ENCODE peak calls at places on chromosomes 11 and 22, in four cellular contexts. D, B, W and H are unnamed samples.

GRCh38 chr11:103604310-103604709 is 432.1 kb upstream of the DDI1 start:
- DNase-seq in D (no peak), W (no peak), B (no peak), H (no peak)

GRCh38 chr11:62896049-62896448 is 15.4 kb downstream of the SLC3A2 start:
- DNase-seq in W (no peak), B (no peak), D (no peak), H (no peak)

GRCh38 chr11:6216501-6216900 is 11.1 kb downstream of the C11orf42 start:
- DNase-seq in W (no peak), B (no peak), D (no peak), H (no peak)

GRCh38 chr11:114075891-114076441 is 16.5 kb downstream of the ZBTB16 start:
- DNase-seq in D (peak), B (no peak), W (no peak), H (peak)

GRCh38 chr11:63511349-63511748 is 5.5 kb downstream of the LGALS12 start:
- DNase-seq in D (no peak), B (no peak), W (no peak), H (no peak)

GRCh38 chr22:42702675-42703074 is 18.0 kb downstream of the A4GALT start:
- DNase-seq in B (no peak), W (no peak), D (no peak), H (no peak)

GRCh38 chr11:65589444-65590239 is 6.0 kb downstream of the KCNK7 start:
- DNase-seq in B (no peak), W (no peak), D (no peak), H (no peak)

GRCh38 chr11:71563401-71563800 is 2.0 kb upstream of the KRTAP5-10 start:
- DNase-seq in B (peak), W (no peak), D (peak), H (no peak)

GRCh38 chr11:133134561-133135173 is 397.6 kb downstream of the OPCML start:
- DNase-seq in D (peak), W (peak), B (peak), H (peak)

GRCh38 chr11:127806486-127806885 is 780.9 kb downstream of the ETS1 start:
- DNase-seq in D (no peak), W (no peak), B (no peak), H (no peak)

GRCh38 chr11:116517077-116517476 is 255.7 kb downstream of the BUD13 start:
- DNase-seq in B (no peak), D (no peak), W (no peak), H (no peak)
- TF ChIP-seq SUZ12 in B (no peak), D (no peak), W (no peak), H (no peak)

GRCh38 chr11:40421187-40421586 is 1038.3 kb downstream of the LRRC4C start:
- DNase-seq in W (no peak), B (no peak), D (no peak), H (no peak)

DNA sequence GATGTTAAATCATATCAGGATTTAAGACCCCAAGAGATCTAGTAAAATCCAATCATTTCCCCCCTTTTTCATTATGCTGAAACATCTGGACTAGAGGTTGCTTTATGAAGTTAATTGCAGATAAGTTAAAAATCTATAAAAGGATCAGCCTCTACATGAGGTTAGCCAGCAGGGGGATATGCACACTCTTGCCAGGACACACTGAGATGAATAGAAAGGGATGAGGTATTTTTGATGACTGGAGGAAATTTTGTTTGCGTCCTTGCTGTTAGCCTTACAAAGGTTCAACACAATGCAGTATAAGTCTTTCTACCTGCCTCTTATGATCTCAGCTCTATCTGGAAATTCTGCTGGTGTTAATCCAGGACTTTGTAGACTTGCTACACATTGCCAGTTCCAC is 1034.3 kb downstream of the LRRC4C start:
- DNase-seq in D (no peak), B (no peak), W (no peak), H (no peak)
- TF ChIP-seq ZNF274 in D (no peak), B (no peak), W (no peak), H (no peak)

DNA sequence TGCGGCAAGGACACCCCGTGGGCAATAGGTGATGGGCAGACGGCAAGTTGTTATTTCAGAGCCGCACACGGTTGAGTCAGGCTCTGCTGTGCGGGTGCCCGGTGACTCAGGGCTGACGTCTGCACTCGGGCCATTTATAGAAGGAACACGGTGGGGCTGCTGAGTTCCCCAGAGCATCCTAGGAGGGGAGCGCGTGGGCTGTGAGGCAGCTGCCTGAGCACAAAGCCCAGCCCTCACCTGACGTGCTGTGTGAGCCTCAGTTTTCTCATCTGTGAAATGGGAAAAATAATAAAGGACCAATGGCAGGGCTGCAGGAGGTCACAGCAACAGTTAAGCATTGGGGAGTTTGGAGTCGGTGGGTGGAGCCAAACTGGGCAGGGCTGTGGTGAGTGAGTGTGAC is 11.3 kb upstream of the RHOD start:
- DNase-seq in D (no peak), W (no peak), B (no peak), H (no peak)
- TF ChIP-seq SUZ12 in D (no peak), W (no peak), B (no peak), H (no peak)

GRCh38 chr11:75264356-75264755 is 23.8 kb downstream of the TPBGL start:
- DNase-seq in W (no peak), B (no peak), D (no peak), H (no peak)

GRCh38 chr11:75262436-75262835 is 21.9 kb downstream of the TPBGL start:
- DNase-seq in W (no peak), D (no peak), B (no peak), H (no peak)

GRCh38 chr11:75263944-75264349 is 23.4 kb downstream of the TPBGL start:
- DNase-seq in W (no peak), D (no peak), B (no peak), H (no peak)

GRCh38 chr11:75261902-75262361 is 21.4 kb downstream of the TPBGL start:
- DNase-seq in W (no peak), B (no peak), D (no peak), H (no peak)

DNA sequence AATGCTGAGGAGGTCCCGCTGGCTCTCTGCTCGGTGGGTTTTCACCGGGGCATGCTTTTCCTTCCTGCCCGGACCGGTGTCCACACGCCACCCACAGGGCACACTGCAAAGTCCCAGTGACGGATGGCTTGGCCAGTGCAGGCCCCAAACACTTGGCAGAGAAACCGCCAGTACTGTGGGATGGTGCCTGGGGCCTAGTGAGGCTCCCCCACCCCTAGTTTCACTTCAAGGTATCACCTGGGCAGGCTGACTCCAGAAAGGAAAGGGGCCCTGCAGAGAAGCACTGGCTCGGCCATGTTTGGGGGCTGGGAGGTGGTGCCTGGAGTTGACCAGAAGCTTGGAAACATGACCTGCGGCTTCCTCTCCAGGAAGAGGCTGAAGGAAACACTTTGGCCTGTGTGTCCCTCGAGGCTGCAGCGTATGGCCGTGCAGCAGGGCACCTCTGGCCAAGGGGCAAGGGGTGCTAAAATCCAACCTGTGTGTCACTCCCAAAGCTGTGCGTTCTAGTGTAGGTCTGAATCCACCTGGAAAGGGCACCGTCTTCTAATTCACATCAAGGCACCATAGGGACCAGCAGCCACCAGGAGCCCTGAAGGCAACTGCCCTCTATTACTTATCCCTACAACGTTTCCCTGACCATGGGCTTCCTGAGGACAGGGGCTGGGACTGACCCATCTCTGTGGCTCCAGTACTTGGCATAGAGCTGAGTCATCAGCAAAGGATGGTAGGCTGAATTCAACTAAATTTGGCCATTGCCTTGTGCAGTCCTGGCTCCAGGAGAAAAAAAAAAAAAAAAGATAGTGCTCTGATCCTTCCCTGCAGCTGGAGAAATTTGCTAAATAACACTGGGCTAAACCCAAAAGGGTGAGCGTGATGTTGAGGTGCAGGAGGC is 22.6 kb downstream of the TPBGL start:
- DNase-seq in B (no peak), W (no peak), D (no peak), H (no peak)
- TF ChIP-seq ZNF274 in B (no peak), W (no peak), D (no peak), H (no peak)

GRCh38 chr22:18952022-18952421 is 15.9 kb upstream of the PRODH start:
- DNase-seq in D (no peak), B (no peak), W (no peak), H (no peak)

GRCh38 chr22:18950141-18950540 is 14.0 kb upstream of the PRODH start:
- DNase-seq in W (no peak), B (no peak), D (no peak), H (no peak)

GRCh38 chr22:18955696-18956095 is 19.6 kb upstream of the PRODH start:
- DNase-seq in D (no peak), W (no peak), B (no peak), H (no peak)

GRCh38 chr22:18954941-18955571 is 19.0 kb upstream of the PRODH start:
- DNase-seq in D (no peak), B (no peak), W (no peak), H (no peak)

DNA sequence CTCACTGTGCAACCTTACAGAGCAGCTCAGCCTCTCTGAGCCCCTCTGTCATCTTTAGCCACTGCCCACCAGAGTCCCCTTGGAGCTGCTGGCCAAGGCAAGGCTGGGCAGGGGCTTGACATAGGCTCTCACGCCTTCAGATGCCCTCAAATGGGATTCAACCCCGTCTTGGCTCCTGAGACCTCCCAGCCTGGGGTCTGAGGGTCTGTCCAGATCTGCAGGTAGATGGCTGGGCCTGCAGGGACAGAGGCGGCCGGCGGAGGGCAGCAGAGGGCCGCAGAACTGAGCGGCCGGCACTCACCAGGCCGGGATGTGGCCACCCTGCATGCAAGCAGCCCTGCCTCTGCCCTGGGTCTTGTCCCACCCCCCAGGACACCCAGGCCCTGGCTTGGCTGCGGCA is 18.2 kb upstream of the PRODH start:
- DNase-seq in D (peak), W (no peak), B (peak), H (no peak)
- TF ChIP-seq SUZ12 in D (no peak), W (no peak), B (no peak), H (no peak)

GRCh38 chr11:128810784-128811514 is 56.1 kb downstream of the KCNJ1 start:
- DNase-seq in D (no peak), W (no peak), B (no peak), H (no peak)

GRCh38 chr11:128813729-128814128 is 53.4 kb downstream of the KCNJ1 start:
- DNase-seq in B (no peak), D (no peak), W (no peak), H (no peak)

GRCh38 chr11:128809128-128809527 is 58.0 kb downstream of the KCNJ1 start:
- DNase-seq in B (no peak), W (no peak), D (no peak), H (no peak)

GRCh38 chr11:128819198-128819597 is 47.9 kb downstream of the KCNJ1 start:
- DNase-seq in W (no peak), D (no peak), B (no peak), H (no peak)

DNA sequence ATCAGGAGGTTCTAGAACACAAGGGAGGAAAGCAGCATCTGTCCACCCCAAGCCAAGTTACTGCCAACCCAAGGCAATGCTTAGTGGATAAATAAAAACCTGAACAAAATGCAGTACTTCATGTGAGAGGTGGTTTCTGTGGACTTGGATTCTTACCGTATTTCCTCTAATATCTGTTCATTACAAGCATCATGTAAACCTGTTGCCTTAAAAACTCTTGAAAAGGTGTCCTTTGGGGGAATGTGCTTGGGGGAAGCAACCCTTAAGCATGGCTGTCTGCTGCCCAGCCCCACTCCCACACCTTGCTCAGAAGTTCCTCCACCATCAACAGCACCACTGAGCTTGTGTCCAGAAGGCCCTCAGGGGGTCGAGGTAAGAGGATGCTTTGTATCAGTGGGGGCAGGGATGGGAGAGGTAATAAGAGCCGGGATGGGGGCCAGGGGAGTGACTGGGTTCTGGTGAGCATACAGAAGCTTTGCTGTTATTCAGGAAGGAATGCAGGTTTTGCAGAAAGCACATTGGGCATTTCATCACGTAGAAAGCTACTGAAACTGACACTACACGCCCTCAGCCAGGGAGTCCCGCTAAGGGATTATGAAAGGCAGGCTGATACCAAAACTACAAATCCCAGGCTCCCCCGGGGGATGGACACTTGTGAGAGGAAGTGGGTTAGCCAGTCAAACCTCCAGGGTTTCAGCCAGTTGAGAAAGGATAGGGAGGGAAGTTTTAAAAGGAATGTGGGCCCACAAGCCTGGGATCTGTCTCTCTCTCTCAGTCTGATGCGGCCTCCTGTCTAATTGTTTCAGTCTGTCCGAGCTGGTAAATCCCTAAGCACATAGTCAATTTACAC is 52.0 kb downstream of the KCNJ1 start:
- DNase-seq in D (no peak), B (peak), W (no peak), H (peak)
- TF ChIP-seq ZNF274 in D (no peak), B (no peak), W (no peak), H (no peak)

GRCh38 chr11:122071680-122072321 is 44.2 kb downstream of the BLID start:
- DNase-seq in B (no peak), W (no peak), D (no peak), H (no peak)
- TF ChIP-seq SUZ12 in B (no peak), W (no peak), D (no peak), H (no peak)

DNA sequence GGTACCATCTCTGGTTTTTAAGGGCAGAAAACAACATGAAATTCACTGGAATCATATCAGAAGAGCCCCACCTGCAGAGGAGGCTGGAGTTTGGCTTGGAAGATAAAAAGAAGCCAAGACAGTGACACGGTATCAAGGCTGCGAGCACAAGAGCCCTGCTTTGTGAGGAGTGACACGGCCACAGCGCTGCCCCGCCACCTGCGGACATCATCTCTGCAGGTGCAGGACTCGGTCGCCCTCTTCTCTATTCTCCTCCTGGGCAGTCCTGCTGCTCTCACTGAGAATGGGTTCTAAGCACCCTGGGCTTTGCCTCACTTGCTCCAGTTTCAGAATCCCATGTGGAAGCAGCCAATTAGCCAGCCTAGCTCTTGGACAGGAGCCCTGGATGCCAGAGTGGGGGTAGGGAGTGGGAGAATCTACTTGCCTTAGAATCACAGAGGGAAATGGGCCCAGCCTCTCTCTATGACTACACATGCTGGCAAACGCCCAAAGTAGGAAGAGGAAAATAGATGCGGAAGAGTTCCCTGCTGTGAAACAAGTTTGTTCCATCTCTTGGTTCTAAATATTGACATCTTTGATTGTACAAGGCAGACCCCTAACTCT is 17.1 kb downstream of the APOL4 start:
- DNase-seq in D (no peak), W (no peak), B (no peak), H (no peak)
- TF ChIP-seq ZNF274 in D (no peak), W (no peak), B (no peak), H (no peak)

GRCh38 chr11:60515144-60515855 is at the start of gene MS4A13:
- DNase-seq in B (no peak), W (no peak), D (no peak), H (no peak)

GRCh38 chr11:60511393-60511792 is 3.8 kb upstream of the MS4A13 start:
- DNase-seq in W (no peak), B (no peak), D (no peak), H (no peak)

GRCh38 chr11:60514055-60514454 is 1.1 kb upstream of the MS4A13 start:
- DNase-seq in D (no peak), B (no peak), W (no peak), H (no peak)
- TF ChIP-seq SUZ12 in D (no peak), B (no peak), W (no peak), H (no peak)

GRCh38 chr11:129593098-129593497 is 217.4 kb downstream of the BARX2 start:
- DNase-seq in B (no peak), D (no peak), W (no peak), H (peak)
- TF ChIP-seq ZNF274 in B (no peak), D (no peak), W (no peak), H (no peak)